ENCODE peak calls at places on chromosome 16, in eight cellular contexts. One of them, this sample, is unnamed.

GRCh38 chr16:31080035-31080629 is 5.9 kb downstream of the ZNF646 start:
- DNase-seq in prostate gland: no peak
- DNase-seq in IMR-90: no peak
- DNase-seq in transverse colon: no peak
- DNase-seq in GM23338: peak
- DNase-seq in AG04450: no peak
- DNase-seq in tibial nerve: no peak
- DNase-seq in GM12878: no peak
- DNase-seq in this sample: no peak

GRCh38 chr16:48609453-48610023 is 442 bp downstream of the N4BP1 start:
- DNase-seq in prostate gland: peak
- DNase-seq in IMR-90: peak
- DNase-seq in transverse colon: peak
- DNase-seq in GM23338: peak
- DNase-seq in AG04450: no peak
- DNase-seq in tibial nerve: no peak
- DNase-seq in GM12878: no peak
- DNase-seq in this sample: no peak

GRCh38 chr16:83298541-83298940 is 509.2 kb upstream of the HSBP1 start:
- DNase-seq in prostate gland: no peak
- DNase-seq in IMR-90: no peak
- DNase-seq in transverse colon: no peak
- DNase-seq in GM23338: no peak
- DNase-seq in AG04450: no peak
- DNase-seq in tibial nerve: no peak
- DNase-seq in GM12878: no peak
- DNase-seq in this sample: no peak

GRCh38 chr16:9934723-9935508 is 247.3 kb downstream of the GRIN2A start:
- DNase-seq in prostate gland: no peak
- DNase-seq in IMR-90: no peak
- DNase-seq in transverse colon: no peak
- DNase-seq in GM23338: no peak
- DNase-seq in AG04450: no peak
- DNase-seq in tibial nerve: no peak
- DNase-seq in GM12878: no peak
- DNase-seq in this sample: no peak

GRCh38 chr16:4882261-4882632 is 35.0 kb downstream of the UBN1 start:
- DNase-seq in prostate gland: no peak
- DNase-seq in IMR-90: peak
- DNase-seq in transverse colon: no peak
- DNase-seq in GM23338: no peak
- DNase-seq in AG04450: no peak
- DNase-seq in tibial nerve: no peak
- DNase-seq in GM12878: no peak
- DNase-seq in this sample: no peak

GRCh38 chr16:57185446-57185944 is 344 bp downstream of the PSME3IP1 start:
- DNase-seq in prostate gland: peak
- DNase-seq in IMR-90: peak
- DNase-seq in transverse colon: peak
- DNase-seq in GM23338: peak
- DNase-seq in AG04450: no peak
- DNase-seq in tibial nerve: peak
- DNase-seq in GM12878: no peak
- DNase-seq in this sample: peak

GRCh38 chr16:19432429-19432828 is 14.7 kb downstream of the TMC5 start:
- DNase-seq in prostate gland: peak
- DNase-seq in IMR-90: no peak
- DNase-seq in transverse colon: peak
- DNase-seq in GM23338: peak
- DNase-seq in AG04450: no peak
- DNase-seq in tibial nerve: no peak
- DNase-seq in GM12878: no peak
- DNase-seq in this sample: no peak

GRCh38 chr16:6722786-6723185 is 609.9 kb upstream of the RBFOX1 start:
- DNase-seq in prostate gland: no peak
- DNase-seq in IMR-90: no peak
- DNase-seq in transverse colon: no peak
- DNase-seq in GM23338: no peak
- DNase-seq in AG04450: no peak
- DNase-seq in tibial nerve: no peak
- DNase-seq in GM12878: no peak
- DNase-seq in this sample: no peak

GRCh38 chr16:50567651-50568050 is 19.5 kb downstream of the NKD1 start:
- DNase-seq in prostate gland: no peak
- DNase-seq in IMR-90: no peak
- DNase-seq in transverse colon: no peak
- DNase-seq in GM23338: no peak
- DNase-seq in AG04450: no peak
- DNase-seq in tibial nerve: no peak
- DNase-seq in GM12878: no peak
- DNase-seq in this sample: no peak

GRCh38 chr16:566475-567361 is at the start of gene NHLRC4:
- DNase-seq in prostate gland: peak
- DNase-seq in IMR-90: peak
- DNase-seq in transverse colon: peak
- DNase-seq in GM23338: peak
- DNase-seq in AG04450: no peak
- DNase-seq in tibial nerve: peak
- DNase-seq in GM12878: no peak
- DNase-seq in this sample: no peak
- H3K4me3 ChIP-seq in prostate gland: no peak
- H3K4me3 ChIP-seq in IMR-90: no peak
- H3K4me3 ChIP-seq in transverse colon: no peak
- H3K4me3 ChIP-seq in GM23338: no peak
- H3K4me3 ChIP-seq in AG04450: peak
- H3K4me3 ChIP-seq in tibial nerve: peak
- H3K4me3 ChIP-seq in GM12878: peak
- H3K4me3 ChIP-seq in this sample: peak

DNA sequence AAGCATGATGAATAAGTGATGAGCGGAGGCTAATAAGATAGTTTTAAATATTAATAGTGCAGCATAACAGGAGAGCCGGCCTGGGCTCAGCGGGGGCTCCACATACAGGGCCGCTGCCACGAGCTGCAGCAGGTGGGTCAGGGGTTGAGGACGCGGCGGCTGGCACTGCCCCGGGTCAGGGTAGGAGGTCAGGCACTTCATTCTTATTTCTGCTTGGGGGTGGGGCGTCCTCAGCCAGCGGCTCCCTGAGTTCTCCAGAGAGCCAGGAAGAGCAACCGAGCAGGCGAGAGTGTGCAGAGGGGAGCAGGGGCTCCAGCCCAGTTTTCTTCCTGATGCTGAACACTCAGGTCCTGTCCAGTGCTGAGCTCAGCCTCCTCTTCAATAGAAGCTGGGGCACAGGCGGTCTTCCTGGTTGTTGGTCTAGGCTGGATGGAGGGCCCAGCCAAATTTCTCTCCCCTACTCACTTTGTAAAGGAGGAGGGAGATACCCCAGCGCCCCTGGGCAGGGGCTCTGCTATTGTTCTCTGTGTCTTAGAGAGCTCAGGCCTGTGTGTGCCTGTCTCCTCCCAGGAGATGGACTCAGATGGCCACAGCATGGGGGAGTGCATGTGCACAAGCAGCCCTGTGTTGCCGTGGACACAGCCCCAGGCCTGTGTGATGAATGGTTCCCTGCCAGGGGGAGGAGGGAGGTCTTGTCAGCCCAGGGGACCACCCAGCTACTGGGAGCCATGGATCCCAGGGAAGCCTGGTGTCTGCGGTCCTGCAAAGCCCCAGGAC is 26.5 kb downstream of the GINS2 start:
- DNase-seq in prostate gland: no peak
- DNase-seq in IMR-90: no peak
- DNase-seq in transverse colon: no peak
- DNase-seq in GM23338: no peak
- DNase-seq in AG04450: no peak
- DNase-seq in tibial nerve: no peak
- DNase-seq in GM12878: no peak
- DNase-seq in this sample: no peak
- TF ChIP-seq CTCF in prostate gland: no peak
- TF ChIP-seq CTCF in IMR-90: no peak
- TF ChIP-seq CTCF in transverse colon: no peak
- TF ChIP-seq CTCF in GM23338: no peak
- TF ChIP-seq CTCF in AG04450: no peak
- TF ChIP-seq CTCF in tibial nerve: no peak
- TF ChIP-seq CTCF in GM12878: no peak
- TF ChIP-seq CTCF in this sample: no peak

DNA sequence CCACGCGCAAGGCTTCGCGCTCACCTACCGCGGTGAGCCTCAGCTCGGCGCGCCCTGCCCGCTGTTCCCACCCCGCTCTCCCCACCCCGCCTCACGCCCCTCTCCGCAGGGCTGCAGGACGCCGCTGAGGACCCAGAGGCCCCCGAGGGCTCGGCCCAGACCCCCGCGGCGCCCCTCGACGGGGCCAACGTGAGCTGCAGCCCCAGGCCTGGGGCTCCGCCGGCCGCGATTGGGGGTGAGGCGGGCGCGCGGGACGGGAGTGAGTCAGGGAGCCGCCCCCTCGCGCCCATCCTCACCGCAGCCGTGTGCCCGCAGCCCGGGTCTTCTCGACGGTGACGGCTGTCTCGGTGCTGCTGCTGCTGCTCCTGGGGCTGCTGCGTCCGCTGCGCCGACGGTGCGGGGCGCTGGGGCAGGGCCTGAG is 1.9 kb upstream of the PAQR4 start:
- DNase-seq in prostate gland: no peak
- DNase-seq in IMR-90: no peak
- DNase-seq in transverse colon: no peak
- DNase-seq in GM23338: peak
- DNase-seq in AG04450: no peak
- DNase-seq in tibial nerve: no peak
- DNase-seq in GM12878: no peak
- DNase-seq in this sample: no peak
- H3K4me3 ChIP-seq in prostate gland: no peak
- H3K4me3 ChIP-seq in IMR-90: no peak
- H3K4me3 ChIP-seq in transverse colon: no peak
- H3K4me3 ChIP-seq in GM23338: peak
- H3K4me3 ChIP-seq in AG04450: no peak
- H3K4me3 ChIP-seq in tibial nerve: no peak
- H3K4me3 ChIP-seq in GM12878: no peak
- H3K4me3 ChIP-seq in this sample: peak

GRCh38 chr16:20740901-20741491 is 622 bp downstream of the THUMPD1 start:
- DNase-seq in prostate gland: peak
- DNase-seq in IMR-90: peak
- DNase-seq in transverse colon: peak
- DNase-seq in GM23338: peak
- DNase-seq in AG04450: peak
- DNase-seq in tibial nerve: peak
- DNase-seq in GM12878: peak
- DNase-seq in this sample: peak

GRCh38 chr16:20744922-20745440 is 3.4 kb upstream of the THUMPD1 start:
- DNase-seq in prostate gland: no peak
- DNase-seq in IMR-90: no peak
- DNase-seq in transverse colon: no peak
- DNase-seq in GM23338: no peak
- DNase-seq in AG04450: no peak
- DNase-seq in tibial nerve: no peak
- DNase-seq in GM12878: no peak
- DNase-seq in this sample: no peak

GRCh38 chr16:20740007-20740883 is 1.4 kb downstream of the THUMPD1 start:
- DNase-seq in prostate gland: peak
- DNase-seq in IMR-90: no peak
- DNase-seq in transverse colon: no peak
- DNase-seq in GM23338: peak
- DNase-seq in AG04450: no peak
- DNase-seq in tibial nerve: no peak
- DNase-seq in GM12878: no peak
- DNase-seq in this sample: no peak

GRCh38 chr16:20743591-20743990 is 2.0 kb upstream of the THUMPD1 start:
- DNase-seq in prostate gland: no peak
- DNase-seq in IMR-90: no peak
- DNase-seq in transverse colon: no peak
- DNase-seq in GM23338: no peak
- DNase-seq in AG04450: no peak
- DNase-seq in tibial nerve: no peak
- DNase-seq in GM12878: no peak
- DNase-seq in this sample: no peak

GRCh38 chr16:20741555-20742285 is at the start of gene THUMPD1:
- DNase-seq in prostate gland: peak
- DNase-seq in IMR-90: peak
- DNase-seq in transverse colon: peak
- DNase-seq in GM23338: peak
- DNase-seq in AG04450: peak
- DNase-seq in tibial nerve: peak
- DNase-seq in GM12878: peak
- DNase-seq in this sample: peak
- TF ChIP-seq CTCF in prostate gland: no peak
- TF ChIP-seq CTCF in IMR-90: peak
- TF ChIP-seq CTCF in transverse colon: peak
- TF ChIP-seq CTCF in GM23338: no peak
- TF ChIP-seq CTCF in AG04450: peak
- TF ChIP-seq CTCF in tibial nerve: no peak
- TF ChIP-seq CTCF in GM12878: peak
- TF ChIP-seq CTCF in this sample: no peak

GRCh38 chr16:86516618-86517003 is 6.3 kb downstream of the FOXF1 start:
- DNase-seq in prostate gland: no peak
- DNase-seq in IMR-90: peak
- DNase-seq in transverse colon: no peak
- DNase-seq in GM23338: no peak
- DNase-seq in AG04450: no peak
- DNase-seq in tibial nerve: no peak
- DNase-seq in GM12878: no peak
- DNase-seq in this sample: no peak
- H3K4me3 ChIP-seq in prostate gland: no peak
- H3K4me3 ChIP-seq in IMR-90: peak
- H3K4me3 ChIP-seq in transverse colon: peak
- H3K4me3 ChIP-seq in GM23338: peak
- H3K4me3 ChIP-seq in AG04450: peak
- H3K4me3 ChIP-seq in tibial nerve: no peak
- H3K4me3 ChIP-seq in GM12878: no peak
- H3K4me3 ChIP-seq in this sample: no peak

This sample was measured in coronary artery.